ENCODE peak calls at places on chromosomes 3 and 15, in eight cellular contexts. G is spleen, P is WERI-Rb-1, U is body of pancreas, I is psoas muscle, Z is upper lobe of right lung, R is uterus, Q is AG10803. J is an unnamed sample.

GRCh38 chr3:11001020-11001657 is 8.6 kb downstream of the SLC6A1 start:
- DNase-seq in G (no peak), P (no peak), U (no peak), I (no peak), Z (no peak), R (no peak), Q (no peak), J (no peak)

GRCh38 chr15:98715890-98716443 is 67.6 kb downstream of the IGF1R start:
- DNase-seq in G (no peak), P (no peak), U (no peak), I (peak; percentile 29), Z (no peak), R (no peak), Q (no peak), J (no peak)

GRCh38 chr15:57440799-57441198 is 64.5 kb downstream of the CGNL1 start:
- DNase-seq in G (no peak), P (no peak), U (no peak), I (no peak), Z (no peak), R (no peak), Q (peak; percentile 72), J (no peak)

GRCh38 chr3:18233987-18234716 is 191.0 kb downstream of the SATB1 start:
- DNase-seq in G (no peak), P (peak; percentile 8), U (no peak), I (no peak), Z (no peak), R (no peak), Q (no peak), J (no peak)

GRCh38 chr3:159632847-159633246 is 355.8 kb upstream of the IL12A start:
- DNase-seq in G (no peak), P (no peak), U (no peak), I (no peak), Z (no peak), R (no peak), Q (no peak), J (no peak)

GRCh38 chr15:76994001-76994400 is 925 bp upstream of the PSTPIP1 start:
- DNase-seq in G (peak; percentile 93), P (no peak), U (no peak), I (peak; percentile 55), Z (peak; percentile 69), R (no peak), Q (no peak), J (peak; percentile 79)

GRCh38 chr15:62063851-62064635 is 2.7 kb upstream of the C2CD4A start:
- DNase-seq in G (no peak), P (no peak), U (no peak), I (no peak), Z (no peak), R (no peak), Q (peak; percentile 5), J (no peak)

GRCh38 chr15:38563723-38564519 is 693 bp downstream of the RASGRP1 start:
- DNase-seq in G (peak; percentile 97), P (peak; percentile 49), U (peak; percentile 75), I (peak; percentile 56), Z (peak; percentile 91), R (no peak), Q (peak; percentile 40), J (no peak)

GRCh38 chr3:178078933-178079332 is 457.3 kb upstream of the KCNMB2 start:
- DNase-seq in G (no peak), P (no peak), U (no peak), I (no peak), Z (no peak), R (peak; percentile 54), Q (peak; percentile 63), J (no peak)

GRCh38 chr3:54632281-54632665 is 295.6 kb downstream of the LRTM1 start:
- DNase-seq in G (no peak), P (no peak), U (no peak), I (no peak), Z (no peak), R (no peak), Q (no peak), J (no peak)

GRCh38 chr3:53158700-53159414 is 2.2 kb upstream of the PRKCD start:
- DNase-seq in G (no peak), P (no peak), U (no peak), I (no peak), Z (no peak), R (no peak), Q (no peak), J (no peak)

GRCh38 chr3:59426851-59427565 is 377.2 kb upstream of the CFAP20DC start:
- DNase-seq in G (no peak), P (no peak), U (no peak), I (no peak), Z (no peak), R (no peak), Q (peak; percentile 97), J (no peak)

GRCh38 chr15:69296606-69297005 is 2.1 kb upstream of the PAQR5 start:
- DNase-seq in G (no peak), P (no peak), U (no peak), I (no peak), Z (peak; percentile 19), R (no peak), Q (no peak), J (peak; percentile 29)

GRCh38 chr15:71052356-71052755 is 62.9 kb upstream of the THSD4 start:
- DNase-seq in G (no peak), P (no peak), U (no peak), I (no peak), Z (no peak), R (no peak), Q (peak; percentile 76), J (peak; percentile 88)

GRCh38 chr3:129723558-129724324 is 117.3 kb upstream of the PLXND1 start:
- DNase-seq in G (no peak), P (no peak), U (peak; percentile 20), I (peak; percentile 44), Z (no peak), R (peak; percentile 72), Q (peak; percentile 95), J (no peak)

GRCh38 chr3:186785517-186786018 is 2.2 kb downstream of the EIF4A2 start:
- DNase-seq in G (no peak), P (no peak), U (no peak), I (no peak), Z (no peak), R (no peak), Q (no peak), J (no peak)
- H3K4me3 ChIP-seq in G (peak overlapping the region; percentile 90), P (peak overlapping the region; percentile 97), U (peak overlapping the region; percentile 91), I (peak overlapping the region; percentile 93), Z (peak overlapping the region; percentile 88), R (peak overlapping the region; percentile 79), Q (peak overlapping the region; percentile 87), J (peak overlapping the region; percentile 98)

GRCh38 chr3:158094917-158095301 is 11.3 kb downstream of the SHOX2 start:
- DNase-seq in G (no peak), P (no peak), U (no peak), I (no peak), Z (no peak), R (no peak), Q (no peak), J (no peak)

GRCh38 chr3:158094235-158094916 is 11.8 kb downstream of the SHOX2 start:
- DNase-seq in G (peak; percentile 74), P (no peak), U (no peak), I (no peak), Z (peak; percentile 62), R (no peak), Q (no peak), J (no peak)

GRCh38 chr3:158093526-158093925 is 12.7 kb downstream of the SHOX2 start:
- DNase-seq in G (no peak), P (no peak), U (no peak), I (no peak), Z (no peak), R (no peak), Q (no peak), J (no peak)

GRCh38 chr3:158095302-158095997 is 10.8 kb downstream of the SHOX2 start:
- DNase-seq in G (no peak), P (no peak), U (no peak), I (no peak), Z (no peak), R (no peak), Q (no peak), J (no peak)

DNA sequence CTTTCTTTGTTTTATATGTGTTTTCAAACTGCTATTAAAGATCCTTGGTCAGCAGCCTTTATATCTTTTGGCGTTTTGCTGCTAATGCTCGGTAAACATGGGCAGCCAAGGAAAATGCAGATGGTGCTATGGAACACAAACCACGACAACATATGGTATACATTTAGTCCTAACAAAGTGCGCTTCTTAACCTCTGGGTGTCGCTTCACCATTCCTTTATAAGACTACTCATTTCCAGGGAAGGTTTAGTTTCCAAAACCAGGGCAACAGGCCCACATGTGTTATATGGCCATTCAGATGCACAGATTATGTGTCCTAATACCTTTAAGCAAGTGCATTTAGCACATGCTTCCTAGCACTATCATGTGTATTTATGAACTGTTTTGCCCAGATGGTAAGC is 14.7 kb downstream of the SHOX2 start:
- DNase-seq in G (no peak), P (no peak), U (no peak), I (no peak), Z (no peak), R (no peak), Q (peak; percentile 55), J (no peak)
- H3K4me3 ChIP-seq in G (no peak overlapping the region), P (no peak overlapping the region), U (no peak overlapping the region), I (no peak overlapping the region), Z (no peak overlapping the region), R (no peak overlapping the region), Q (no peak overlapping the region), J (no peak overlapping the region)

GRCh38 chr3:100875239-100875638 is 118.0 kb downstream of the ABI3BP start:
- DNase-seq in G (no peak), P (no peak), U (peak; percentile 88), I (peak; percentile 21), Z (no peak), R (peak; percentile 30), Q (peak; percentile 25), J (peak; percentile 62)

GRCh38 chr3:100880072-100880471 is 113.1 kb downstream of the ABI3BP start:
- DNase-seq in G (no peak), P (no peak), U (no peak), I (peak; percentile 18), Z (no peak), R (no peak), Q (peak; percentile 35), J (no peak)

GRCh38 chr3:100879445-100879844 is 113.8 kb downstream of the ABI3BP start:
- DNase-seq in G (no peak), P (no peak), U (no peak), I (no peak), Z (no peak), R (no peak), Q (no peak), J (no peak)

GRCh38 chr3:100880845-100881244 is 112.4 kb downstream of the ABI3BP start:
- DNase-seq in G (no peak), P (no peak), U (no peak), I (no peak), Z (no peak), R (no peak), Q (peak; percentile 67), J (no peak)

GRCh38 chr3:100877286-100877685 is 115.9 kb downstream of the ABI3BP start:
- DNase-seq in G (no peak), P (no peak), U (no peak), I (no peak), Z (no peak), R (no peak), Q (no peak), J (no peak)
- H3K4me3 ChIP-seq in G (no peak overlapping the region), P (no peak overlapping the region), U (no peak overlapping the region), I (no peak overlapping the region), Z (no peak overlapping the region), R (no peak overlapping the region), Q (no peak overlapping the region), J (no peak overlapping the region)

DNA sequence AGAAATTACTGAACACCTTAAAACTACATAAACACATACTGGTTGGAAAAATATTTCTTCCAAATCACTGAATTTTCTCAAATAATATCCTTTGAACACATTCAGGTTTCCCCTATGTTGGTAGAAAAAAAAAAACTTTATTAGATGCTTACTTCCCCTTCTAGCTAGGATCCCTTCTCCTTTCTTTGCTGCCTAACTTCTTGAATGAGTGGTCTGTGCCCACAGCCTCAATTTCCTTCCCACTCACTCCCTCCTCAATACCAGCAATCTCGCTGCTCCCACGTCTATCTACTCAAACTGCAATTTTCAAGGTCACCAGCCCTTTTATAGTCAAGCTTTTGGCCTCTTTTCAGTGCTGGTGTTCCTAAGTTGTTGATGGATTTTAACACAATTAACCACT is 8.3 kb downstream of the CD200R1 start:
- DNase-seq in G (no peak), P (no peak), U (no peak), I (no peak), Z (no peak), R (no peak), Q (no peak), J (no peak)
- H3K4me3 ChIP-seq in G (no peak overlapping the region), P (no peak overlapping the region), U (no peak overlapping the region), I (no peak overlapping the region), Z (no peak overlapping the region), R (no peak overlapping the region), Q (no peak overlapping the region), J (no peak overlapping the region)

J was measured in RWPE2.